ENCODE peak calls at places on chromosome 5, in seven cellular contexts. One of them, this sample, is unnamed.

GRCh38 chr5:14204785-14205321 is 61.7 kb downstream of the TRIO start:
- DNase-seq in breast epithelium: no peak
- DNase-seq in brain microvascular endothelial cell: peak; percentile 83
- DNase-seq in GM10248: no peak
- DNase-seq in A549: peak; percentile 90
- DNase-seq in thoracic aorta: no peak
- DNase-seq in RWPE1: peak; percentile 51
- DNase-seq in this sample: peak; percentile 64

GRCh38 chr5:95862636-95863382 is 40.3 kb upstream of the GLRX start:
- DNase-seq in breast epithelium: no peak
- DNase-seq in brain microvascular endothelial cell: no peak
- DNase-seq in GM10248: no peak
- DNase-seq in A549: no peak
- DNase-seq in thoracic aorta: no peak
- DNase-seq in RWPE1: no peak
- DNase-seq in this sample: no peak

GRCh38 chr5:34838785-34839714 is at the start of gene TTC23L:
- DNase-seq in breast epithelium: peak; percentile 86
- DNase-seq in brain microvascular endothelial cell: peak; percentile 82
- DNase-seq in GM10248: peak; percentile 92
- DNase-seq in A549: peak; percentile 92
- DNase-seq in thoracic aorta: peak; percentile 74
- DNase-seq in RWPE1: peak; percentile 94
- DNase-seq in this sample: peak; percentile 88

GRCh38 chr5:148542812-148543211 is 111.5 kb downstream of the HTR4 start:
- DNase-seq in breast epithelium: no peak
- DNase-seq in brain microvascular endothelial cell: peak; percentile 7
- DNase-seq in GM10248: no peak
- DNase-seq in A549: no peak
- DNase-seq in thoracic aorta: no peak
- DNase-seq in RWPE1: no peak
- DNase-seq in this sample: no peak

GRCh38 chr5:10442581-10442980 is 902 bp downstream of the ROPN1L start:
- DNase-seq in breast epithelium: no peak
- DNase-seq in brain microvascular endothelial cell: no peak
- DNase-seq in GM10248: no peak
- DNase-seq in A549: no peak
- DNase-seq in thoracic aorta: no peak
- DNase-seq in RWPE1: no peak
- DNase-seq in this sample: no peak

GRCh38 chr5:111478266-111478665 is 34.1 kb downstream of the STARD4 start:
- DNase-seq in breast epithelium: no peak
- DNase-seq in brain microvascular endothelial cell: no peak
- DNase-seq in GM10248: no peak
- DNase-seq in A549: no peak
- DNase-seq in thoracic aorta: no peak
- DNase-seq in RWPE1: no peak
- DNase-seq in this sample: no peak

GRCh38 chr5:28084069-28084468 is 1045.7 kb upstream of the CDH9 start:
- DNase-seq in breast epithelium: no peak
- DNase-seq in brain microvascular endothelial cell: no peak
- DNase-seq in GM10248: no peak
- DNase-seq in A549: no peak
- DNase-seq in thoracic aorta: no peak
- DNase-seq in RWPE1: no peak
- DNase-seq in this sample: no peak

GRCh38 chr5:74035521-74035937 is 409.5 kb downstream of the ARHGEF28 start:
- DNase-seq in breast epithelium: no peak
- DNase-seq in brain microvascular endothelial cell: peak; percentile 70
- DNase-seq in GM10248: peak; percentile 29
- DNase-seq in A549: peak; percentile 61
- DNase-seq in thoracic aorta: no peak
- DNase-seq in RWPE1: peak; percentile 60
- DNase-seq in this sample: peak; percentile 49

GRCh38 chr5:146731909-146732659 is 146.5 kb downstream of the PPP2R2B start:
- DNase-seq in breast epithelium: no peak
- DNase-seq in brain microvascular endothelial cell: peak; percentile 74
- DNase-seq in GM10248: no peak
- DNase-seq in A549: peak; percentile 60
- DNase-seq in thoracic aorta: no peak
- DNase-seq in RWPE1: peak; percentile 94
- DNase-seq in this sample: no peak

GRCh38 chr5:132411382-132411925 is 41.9 kb downstream of the SLC22A5 start:
- DNase-seq in breast epithelium: no peak
- DNase-seq in brain microvascular endothelial cell: no peak
- DNase-seq in GM10248: no peak
- DNase-seq in A549: no peak
- DNase-seq in thoracic aorta: no peak
- DNase-seq in RWPE1: peak; percentile 67
- DNase-seq in this sample: peak; percentile 41

GRCh38 chr5:172413601-172414000 is 40.7 kb downstream of the SH3PXD2B start:
- DNase-seq in breast epithelium: no peak
- DNase-seq in brain microvascular endothelial cell: no peak
- DNase-seq in GM10248: no peak
- DNase-seq in A549: no peak
- DNase-seq in thoracic aorta: no peak
- DNase-seq in RWPE1: no peak
- DNase-seq in this sample: no peak

GRCh38 chr5:9156282-9156681 is 389.6 kb downstream of the SEMA5A start:
- DNase-seq in breast epithelium: no peak
- DNase-seq in brain microvascular endothelial cell: peak; percentile 66
- DNase-seq in GM10248: peak; percentile 22
- DNase-seq in A549: peak; percentile 5
- DNase-seq in thoracic aorta: no peak
- DNase-seq in RWPE1: peak; percentile 8
- DNase-seq in this sample: peak; percentile 30

GRCh38 chr5:142749321-142749720 is 20.9 kb upstream of the ARHGAP26 start:
- DNase-seq in breast epithelium: no peak
- DNase-seq in brain microvascular endothelial cell: peak; percentile 71
- DNase-seq in GM10248: no peak
- DNase-seq in A549: no peak
- DNase-seq in thoracic aorta: no peak
- DNase-seq in RWPE1: no peak
- DNase-seq in this sample: no peak

GRCh38 chr5:175382171-175382570 is 61.8 kb downstream of the DRD1 start:
- DNase-seq in breast epithelium: no peak
- DNase-seq in brain microvascular endothelial cell: no peak
- DNase-seq in GM10248: no peak
- DNase-seq in A549: no peak
- DNase-seq in thoracic aorta: no peak
- DNase-seq in RWPE1: no peak
- DNase-seq in this sample: no peak

GRCh38 chr5:3715048-3715447 is 119.4 kb downstream of the IRX1 start:
- DNase-seq in breast epithelium: no peak
- DNase-seq in brain microvascular endothelial cell: no peak
- DNase-seq in GM10248: no peak
- DNase-seq in A549: no peak
- DNase-seq in thoracic aorta: no peak
- DNase-seq in RWPE1: no peak
- DNase-seq in this sample: no peak

GRCh38 chr5:145946112-145946861 is 9.9 kb downstream of the SH3RF2 start:
- DNase-seq in breast epithelium: no peak
- DNase-seq in brain microvascular endothelial cell: peak; percentile 56
- DNase-seq in GM10248: no peak
- DNase-seq in A549: peak; percentile 66
- DNase-seq in thoracic aorta: no peak
- DNase-seq in RWPE1: peak; percentile 58
- DNase-seq in this sample: peak; percentile 41

GRCh38 chr5:134110382-134110781 is 4.1 kb upstream of the TCF7 start:
- DNase-seq in breast epithelium: no peak
- DNase-seq in brain microvascular endothelial cell: no peak
- DNase-seq in GM10248: peak; percentile 35
- DNase-seq in A549: no peak
- DNase-seq in thoracic aorta: no peak
- DNase-seq in RWPE1: peak; percentile 81
- DNase-seq in this sample: no peak

GRCh38 chr5:167796636-167797035 is 494.8 kb upstream of the WWC1 start:
- DNase-seq in breast epithelium: no peak
- DNase-seq in brain microvascular endothelial cell: no peak
- DNase-seq in GM10248: no peak
- DNase-seq in A549: no peak
- DNase-seq in thoracic aorta: no peak
- DNase-seq in RWPE1: no peak
- DNase-seq in this sample: no peak

GRCh38 chr5:88660326-88660946 is 222.5 kb downstream of the MEF2C start:
- DNase-seq in breast epithelium: no peak
- DNase-seq in brain microvascular endothelial cell: no peak
- DNase-seq in GM10248: peak; percentile 34
- DNase-seq in A549: no peak
- DNase-seq in thoracic aorta: no peak
- DNase-seq in RWPE1: peak; percentile 31
- DNase-seq in this sample: peak; percentile 79

GRCh38 chr5:82164109-82164956 is 113.8 kb downstream of the RPS23 start:
- DNase-seq in breast epithelium: no peak
- DNase-seq in brain microvascular endothelial cell: peak; percentile 91
- DNase-seq in GM10248: no peak
- DNase-seq in A549: peak; percentile 86
- DNase-seq in thoracic aorta: no peak
- DNase-seq in RWPE1: peak; percentile 39
- DNase-seq in this sample: peak; percentile 20

GRCh38 chr5:159576902-159577301 is 246.6 kb upstream of the IL12B start:
- DNase-seq in breast epithelium: no peak
- DNase-seq in brain microvascular endothelial cell: no peak
- DNase-seq in GM10248: no peak
- DNase-seq in A549: no peak
- DNase-seq in thoracic aorta: no peak
- DNase-seq in RWPE1: no peak
- DNase-seq in this sample: no peak

GRCh38 chr5:159567461-159567860 is 237.2 kb upstream of the IL12B start:
- DNase-seq in breast epithelium: no peak
- DNase-seq in brain microvascular endothelial cell: no peak
- DNase-seq in GM10248: no peak
- DNase-seq in A549: no peak
- DNase-seq in thoracic aorta: no peak
- DNase-seq in RWPE1: no peak
- DNase-seq in this sample: no peak

DNA sequence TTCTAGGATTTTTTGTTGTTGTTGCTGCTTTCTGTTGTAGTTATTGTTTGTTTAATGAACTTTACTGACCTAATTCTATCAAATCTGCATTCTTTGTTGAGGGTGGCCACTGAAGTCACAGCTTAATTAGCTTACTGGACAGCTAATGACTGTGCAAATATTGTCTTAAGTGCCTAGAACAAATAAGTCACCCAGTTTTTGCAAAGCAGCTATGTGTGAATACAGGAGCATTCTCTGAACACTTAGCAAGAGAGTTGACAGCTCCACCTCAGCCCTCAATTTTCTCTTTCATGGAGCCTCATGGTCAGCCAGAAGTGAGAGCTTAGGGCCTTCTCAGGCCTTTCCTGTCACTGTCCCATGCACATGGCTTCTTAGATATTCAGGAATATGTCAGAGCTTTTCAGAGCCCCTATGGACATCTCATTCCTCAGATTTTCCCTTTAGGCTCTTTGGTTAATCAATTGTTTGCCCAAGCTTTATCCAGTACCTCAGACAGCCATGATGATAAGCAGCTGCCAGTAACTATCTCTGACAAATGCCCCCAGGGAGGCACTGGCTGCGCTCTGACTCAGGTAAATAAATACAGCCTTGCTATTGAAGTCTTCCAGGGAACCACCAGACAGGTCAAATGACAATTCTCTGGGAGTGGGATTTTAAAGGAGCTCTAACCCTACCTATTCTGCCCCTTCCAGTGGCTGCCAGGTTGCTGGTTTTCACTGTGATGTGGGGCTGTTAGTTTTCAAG is 241.4 kb upstream of the IL12B start:
- DNase-seq in breast epithelium: no peak
- DNase-seq in brain microvascular endothelial cell: no peak
- DNase-seq in GM10248: no peak
- DNase-seq in A549: peak; percentile 66
- DNase-seq in thoracic aorta: no peak
- DNase-seq in RWPE1: peak; percentile 25
- DNase-seq in this sample: peak; percentile 29
- TF ChIP-seq CTCF in breast epithelium: no peak
- TF ChIP-seq CTCF in brain microvascular endothelial cell: no peak
- TF ChIP-seq CTCF in GM10248: no peak
- TF ChIP-seq CTCF in A549: no peak
- TF ChIP-seq CTCF in thoracic aorta: no peak
- TF ChIP-seq CTCF in RWPE1: no peak
- TF ChIP-seq CTCF in this sample: no peak

DNA sequence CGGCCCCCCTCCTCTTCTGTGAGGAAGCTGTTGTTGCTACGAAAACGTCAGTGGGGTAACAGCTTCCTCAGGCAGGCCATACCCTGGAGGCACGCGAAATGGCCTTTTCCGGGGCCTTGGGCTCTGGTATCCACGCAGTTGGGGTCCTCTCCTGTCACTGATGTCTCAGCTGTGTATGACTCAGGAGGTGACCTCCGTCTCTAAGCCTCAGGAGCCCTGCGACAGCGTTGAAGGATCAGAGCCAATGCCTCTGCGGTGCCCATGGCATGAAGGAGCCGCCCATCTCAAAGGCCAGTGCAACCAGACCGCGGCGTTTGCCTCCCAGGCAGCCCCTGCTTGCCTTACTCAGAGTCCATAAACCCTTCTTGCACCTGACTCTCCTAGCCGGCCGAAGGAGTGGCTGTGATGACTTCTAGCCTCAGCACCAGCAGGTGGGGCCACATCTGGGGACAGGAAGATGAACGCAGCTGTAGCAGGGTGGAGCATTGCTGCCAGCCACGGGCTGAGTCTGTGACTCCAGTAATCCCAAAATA is 1.0 kb upstream of the MXD3 start:
- DNase-seq in breast epithelium: peak; percentile 45
- DNase-seq in brain microvascular endothelial cell: no peak
- DNase-seq in GM10248: peak; percentile 62
- DNase-seq in A549: peak; percentile 65
- DNase-seq in thoracic aorta: no peak
- DNase-seq in RWPE1: no peak
- DNase-seq in this sample: peak; percentile 65
- TF ChIP-seq CTCF in breast epithelium: no peak
- TF ChIP-seq CTCF in brain microvascular endothelial cell: no peak
- TF ChIP-seq CTCF in GM10248: peak; percentile 36
- TF ChIP-seq CTCF in A549: no peak
- TF ChIP-seq CTCF in thoracic aorta: no peak
- TF ChIP-seq CTCF in RWPE1: no peak
- TF ChIP-seq CTCF in this sample: no peak

DNA sequence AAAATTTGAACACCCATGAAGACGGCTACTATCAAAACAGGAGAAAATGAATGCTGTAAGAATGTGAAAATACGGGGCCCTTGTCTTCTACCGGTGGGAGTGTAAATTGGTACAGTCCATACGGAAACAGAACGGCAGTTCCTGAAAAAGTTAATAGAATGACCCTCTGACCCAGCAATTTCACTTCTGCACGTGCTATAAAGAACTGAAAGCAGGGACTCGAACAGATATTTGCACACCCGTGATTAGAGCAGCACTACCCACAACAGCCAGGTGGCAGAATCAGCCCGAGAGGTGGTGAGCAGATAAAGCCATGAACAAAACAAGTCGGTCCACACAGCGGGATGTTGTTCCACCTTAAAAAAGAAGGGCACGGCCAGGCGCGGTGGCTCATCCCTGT is 22.6 kb upstream of the SLC12A7 start:
- DNase-seq in breast epithelium: no peak
- DNase-seq in brain microvascular endothelial cell: no peak
- DNase-seq in GM10248: peak; percentile 75
- DNase-seq in A549: no peak
- DNase-seq in thoracic aorta: no peak
- DNase-seq in RWPE1: no peak
- DNase-seq in this sample: no peak
- TF ChIP-seq CTCF in breast epithelium: no peak
- TF ChIP-seq CTCF in brain microvascular endothelial cell: no peak
- TF ChIP-seq CTCF in GM10248: peak; percentile 27
- TF ChIP-seq CTCF in A549: no peak
- TF ChIP-seq CTCF in thoracic aorta: no peak
- TF ChIP-seq CTCF in RWPE1: no peak
- TF ChIP-seq CTCF in this sample: no peak

GRCh38 chr5:36537729-36538128 is 68.7 kb upstream of the SLC1A3 start:
- DNase-seq in breast epithelium: no peak
- DNase-seq in brain microvascular endothelial cell: no peak
- DNase-seq in GM10248: no peak
- DNase-seq in A549: no peak
- DNase-seq in thoracic aorta: no peak
- DNase-seq in RWPE1: no peak
- DNase-seq in this sample: no peak
- TF ChIP-seq CTCF in breast epithelium: no peak
- TF ChIP-seq CTCF in brain microvascular endothelial cell: no peak
- TF ChIP-seq CTCF in GM10248: no peak
- TF ChIP-seq CTCF in A549: no peak
- TF ChIP-seq CTCF in thoracic aorta: no peak
- TF ChIP-seq CTCF in RWPE1: no peak
- TF ChIP-seq CTCF in this sample: no peak

This sample was measured in Calu3.